ENCODE peak calls at places on chromosome 13, in eight cellular contexts. One of them, this sample, is unnamed. For H3K27me3, the result is how much of the 10 kb centered on the place peaks cover.

GRCh38 chr13:50892162-50892944 is 17.2 kb upstream of the RNASEH2B start:
- DNase-seq in BJ: no peak
- DNase-seq in SK-N-SH: no peak
- DNase-seq in CD4-positive, alpha-beta T cell: peak
- DNase-seq in HL-60: peak
- DNase-seq in MM.1S: peak
- DNase-seq in right lobe of liver: no peak
- DNase-seq in dorsolateral prefrontal cortex: no peak
- DNase-seq in this sample: peak

GRCh38 chr13:108618233-108618632 is 11.2 kb upstream of the MYO16 start:
- DNase-seq in BJ: no peak
- DNase-seq in SK-N-SH: no peak
- DNase-seq in CD4-positive, alpha-beta T cell: no peak
- DNase-seq in HL-60: no peak
- DNase-seq in MM.1S: no peak
- DNase-seq in right lobe of liver: no peak
- DNase-seq in dorsolateral prefrontal cortex: no peak
- DNase-seq in this sample: no peak

GRCh38 chr13:48437381-48437780 is 24.5 kb upstream of the LPAR6 start:
- DNase-seq in BJ: no peak
- DNase-seq in SK-N-SH: no peak
- DNase-seq in CD4-positive, alpha-beta T cell: no peak
- DNase-seq in HL-60: no peak
- DNase-seq in MM.1S: no peak
- DNase-seq in right lobe of liver: peak
- DNase-seq in dorsolateral prefrontal cortex: no peak
- DNase-seq in this sample: no peak

GRCh38 chr13:50421457-50422130 is 406.4 kb downstream of the KCNRG start:
- DNase-seq in BJ: no peak
- DNase-seq in SK-N-SH: no peak
- DNase-seq in CD4-positive, alpha-beta T cell: no peak
- DNase-seq in HL-60: no peak
- DNase-seq in MM.1S: no peak
- DNase-seq in right lobe of liver: no peak
- DNase-seq in dorsolateral prefrontal cortex: no peak
- DNase-seq in this sample: no peak

GRCh38 chr13:98721825-98722510 is 30.5 kb downstream of the SLC15A1 start:
- DNase-seq in BJ: no peak
- DNase-seq in SK-N-SH: no peak
- DNase-seq in CD4-positive, alpha-beta T cell: no peak
- DNase-seq in HL-60: no peak
- DNase-seq in MM.1S: no peak
- DNase-seq in right lobe of liver: no peak
- DNase-seq in dorsolateral prefrontal cortex: no peak
- DNase-seq in this sample: no peak

GRCh38 chr13:45932172-45932571 is 80.6 kb upstream of the SIAH3 start:
- DNase-seq in BJ: no peak
- DNase-seq in SK-N-SH: no peak
- DNase-seq in CD4-positive, alpha-beta T cell: no peak
- DNase-seq in HL-60: no peak
- DNase-seq in MM.1S: no peak
- DNase-seq in right lobe of liver: no peak
- DNase-seq in dorsolateral prefrontal cortex: no peak
- DNase-seq in this sample: no peak

GRCh38 chr13:51977606-51978005 is 33.6 kb downstream of the ATP7B start:
- DNase-seq in BJ: no peak
- DNase-seq in SK-N-SH: no peak
- DNase-seq in CD4-positive, alpha-beta T cell: no peak
- DNase-seq in HL-60: no peak
- DNase-seq in MM.1S: no peak
- DNase-seq in right lobe of liver: no peak
- DNase-seq in dorsolateral prefrontal cortex: no peak
- DNase-seq in this sample: no peak

GRCh38 chr13:41960700-41961697 is at the start of gene VWA8:
- DNase-seq in BJ: no peak
- DNase-seq in SK-N-SH: peak
- DNase-seq in CD4-positive, alpha-beta T cell: peak
- DNase-seq in HL-60: peak
- DNase-seq in MM.1S: peak
- DNase-seq in right lobe of liver: peak
- DNase-seq in dorsolateral prefrontal cortex: peak
- DNase-seq in this sample: peak

GRCh38 chr13:93847162-93847561 is 620.6 kb downstream of the GPC6 start:
- DNase-seq in BJ: peak
- DNase-seq in SK-N-SH: no peak
- DNase-seq in CD4-positive, alpha-beta T cell: no peak
- DNase-seq in HL-60: no peak
- DNase-seq in MM.1S: no peak
- DNase-seq in right lobe of liver: no peak
- DNase-seq in dorsolateral prefrontal cortex: no peak
- DNase-seq in this sample: no peak

GRCh38 chr13:84086847-84087162 is 204.5 kb upstream of the SLITRK1 start:
- DNase-seq in BJ: no peak
- DNase-seq in SK-N-SH: no peak
- DNase-seq in CD4-positive, alpha-beta T cell: no peak
- DNase-seq in HL-60: no peak
- DNase-seq in MM.1S: no peak
- DNase-seq in right lobe of liver: no peak
- DNase-seq in dorsolateral prefrontal cortex: no peak
- DNase-seq in this sample: no peak

GRCh38 chr13:99371956-99372355 is 64.8 kb upstream of the GPR183 start:
- DNase-seq in BJ: no peak
- DNase-seq in SK-N-SH: no peak
- DNase-seq in CD4-positive, alpha-beta T cell: peak
- DNase-seq in HL-60: peak
- DNase-seq in MM.1S: no peak
- DNase-seq in right lobe of liver: no peak
- DNase-seq in dorsolateral prefrontal cortex: no peak
- DNase-seq in this sample: no peak

GRCh38 chr13:35965226-35965927 is 165.8 kb downstream of the DCLK1 start:
- DNase-seq in BJ: no peak
- DNase-seq in SK-N-SH: peak
- DNase-seq in CD4-positive, alpha-beta T cell: no peak
- DNase-seq in HL-60: no peak
- DNase-seq in MM.1S: no peak
- DNase-seq in right lobe of liver: no peak
- DNase-seq in dorsolateral prefrontal cortex: no peak
- DNase-seq in this sample: no peak

GRCh38 chr13:77779461-77780272 is 82.2 kb downstream of the SLAIN1 start:
- DNase-seq in BJ: peak
- DNase-seq in SK-N-SH: peak
- DNase-seq in CD4-positive, alpha-beta T cell: no peak
- DNase-seq in HL-60: peak
- DNase-seq in MM.1S: peak
- DNase-seq in right lobe of liver: peak
- DNase-seq in dorsolateral prefrontal cortex: no peak
- DNase-seq in this sample: peak

GRCh38 chr13:94311893-94312292 is 167.6 kb downstream of the DCT start:
- DNase-seq in BJ: no peak
- DNase-seq in SK-N-SH: no peak
- DNase-seq in CD4-positive, alpha-beta T cell: no peak
- DNase-seq in HL-60: no peak
- DNase-seq in MM.1S: no peak
- DNase-seq in right lobe of liver: no peak
- DNase-seq in dorsolateral prefrontal cortex: no peak
- DNase-seq in this sample: no peak

GRCh38 chr13:112052213-112052612 is 14.7 kb upstream of the SOX1 start:
- DNase-seq in BJ: no peak
- DNase-seq in SK-N-SH: no peak
- DNase-seq in CD4-positive, alpha-beta T cell: no peak
- DNase-seq in HL-60: no peak
- DNase-seq in MM.1S: no peak
- DNase-seq in right lobe of liver: no peak
- DNase-seq in dorsolateral prefrontal cortex: no peak
- DNase-seq in this sample: no peak

GRCh38 chr13:108957369-108958012 is 328.1 kb downstream of the MYO16 start:
- DNase-seq in BJ: peak
- DNase-seq in SK-N-SH: no peak
- DNase-seq in CD4-positive, alpha-beta T cell: no peak
- DNase-seq in HL-60: no peak
- DNase-seq in MM.1S: no peak
- DNase-seq in right lobe of liver: no peak
- DNase-seq in dorsolateral prefrontal cortex: no peak
- DNase-seq in this sample: no peak

GRCh38 chr13:109787135-109787954 is 962 bp upstream of the IRS2 start:
- DNase-seq in BJ: no peak
- DNase-seq in SK-N-SH: peak
- DNase-seq in CD4-positive, alpha-beta T cell: peak
- DNase-seq in HL-60: peak
- DNase-seq in MM.1S: peak
- DNase-seq in right lobe of liver: peak
- DNase-seq in dorsolateral prefrontal cortex: no peak
- DNase-seq in this sample: no peak

GRCh38 chr13:77509221-77509620 is 26.3 kb upstream of the SCEL start:
- DNase-seq in BJ: no peak
- DNase-seq in SK-N-SH: no peak
- DNase-seq in CD4-positive, alpha-beta T cell: no peak
- DNase-seq in HL-60: no peak
- DNase-seq in MM.1S: no peak
- DNase-seq in right lobe of liver: no peak
- DNase-seq in dorsolateral prefrontal cortex: no peak
- DNase-seq in this sample: no peak

GRCh38 chr13:101490400-101491015 is 38.0 kb downstream of the ITGBL1 start:
- DNase-seq in BJ: no peak
- DNase-seq in SK-N-SH: no peak
- DNase-seq in CD4-positive, alpha-beta T cell: no peak
- DNase-seq in HL-60: no peak
- DNase-seq in MM.1S: no peak
- DNase-seq in right lobe of liver: no peak
- DNase-seq in dorsolateral prefrontal cortex: no peak
- DNase-seq in this sample: no peak

GRCh38 chr13:93450226-93450625 is 223.6 kb downstream of the GPC6 start:
- DNase-seq in BJ: peak
- DNase-seq in SK-N-SH: peak
- DNase-seq in CD4-positive, alpha-beta T cell: no peak
- DNase-seq in HL-60: no peak
- DNase-seq in MM.1S: no peak
- DNase-seq in right lobe of liver: no peak
- DNase-seq in dorsolateral prefrontal cortex: no peak
- DNase-seq in this sample: no peak

GRCh38 chr13:51942189-51942588 is 69.1 kb downstream of the ATP7B start:
- DNase-seq in BJ: no peak
- DNase-seq in SK-N-SH: no peak
- DNase-seq in CD4-positive, alpha-beta T cell: peak
- DNase-seq in HL-60: no peak
- DNase-seq in MM.1S: peak
- DNase-seq in right lobe of liver: no peak
- DNase-seq in dorsolateral prefrontal cortex: no peak
- DNase-seq in this sample: no peak

GRCh38 chr13:46962286-46962941 is 65.6 kb upstream of the HTR2A start:
- DNase-seq in BJ: no peak
- DNase-seq in SK-N-SH: no peak
- DNase-seq in CD4-positive, alpha-beta T cell: no peak
- DNase-seq in HL-60: no peak
- DNase-seq in MM.1S: no peak
- DNase-seq in right lobe of liver: no peak
- DNase-seq in dorsolateral prefrontal cortex: no peak
- DNase-seq in this sample: no peak
- TF ChIP-seq CTCF in BJ: peak
- TF ChIP-seq CTCF in SK-N-SH: peak
- TF ChIP-seq CTCF in CD4-positive, alpha-beta T cell: peak
- TF ChIP-seq CTCF in HL-60: peak
- TF ChIP-seq CTCF in MM.1S: peak
- TF ChIP-seq CTCF in right lobe of liver: peak
- TF ChIP-seq CTCF in dorsolateral prefrontal cortex: peak
- TF ChIP-seq CTCF in this sample: peak

DNA sequence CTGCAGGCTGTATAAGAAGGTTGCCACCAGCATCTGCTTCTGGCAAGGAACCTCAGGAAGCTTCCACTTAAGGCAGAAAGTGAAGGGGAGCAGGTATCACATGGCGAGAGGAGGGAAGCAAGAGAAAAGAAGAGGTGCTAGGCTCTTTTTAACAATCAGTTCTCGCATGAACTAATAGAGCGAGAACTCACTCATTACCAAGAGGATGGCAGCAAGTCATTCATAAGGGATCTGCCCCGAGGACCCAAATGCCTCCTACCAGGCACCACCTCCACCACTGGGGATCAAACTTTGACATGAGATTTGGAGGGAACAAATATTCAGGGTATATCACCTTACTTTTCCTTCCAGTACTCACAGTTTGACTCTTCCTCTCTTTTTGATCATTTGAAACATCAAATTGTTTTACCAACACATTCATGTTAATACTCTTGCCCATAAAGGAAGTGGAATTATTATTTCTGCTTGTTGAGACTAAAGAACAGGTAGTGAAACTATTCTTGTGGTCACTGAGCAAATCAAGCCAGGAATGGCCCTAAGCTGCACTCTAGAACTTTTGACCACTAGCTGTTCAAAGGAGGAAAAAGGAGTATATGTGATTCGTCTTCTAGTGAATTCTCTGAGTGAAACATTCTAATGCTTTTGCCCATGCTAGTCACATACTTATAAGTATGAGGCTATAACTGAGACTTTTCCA is 45.0 kb downstream of the LACC1 start:
- DNase-seq in BJ: no peak
- DNase-seq in SK-N-SH: no peak
- DNase-seq in CD4-positive, alpha-beta T cell: no peak
- DNase-seq in HL-60: no peak
- DNase-seq in MM.1S: peak
- DNase-seq in right lobe of liver: no peak
- DNase-seq in dorsolateral prefrontal cortex: no peak
- DNase-seq in this sample: peak
- H3K27me3 ChIP-seq in BJ: under half
- H3K27me3 ChIP-seq in SK-N-SH: under half
- H3K27me3 ChIP-seq in CD4-positive, alpha-beta T cell: under half
- H3K27me3 ChIP-seq in HL-60: under half
- H3K27me3 ChIP-seq in MM.1S: under half
- H3K27me3 ChIP-seq in right lobe of liver: under half
- H3K27me3 ChIP-seq in dorsolateral prefrontal cortex: under half
- H3K27me3 ChIP-seq in this sample: under half

GRCh38 chr13:67763984-67764383 is 533.8 kb upstream of the PCDH9 start:
- DNase-seq in BJ: no peak
- DNase-seq in SK-N-SH: no peak
- DNase-seq in CD4-positive, alpha-beta T cell: no peak
- DNase-seq in HL-60: no peak
- DNase-seq in MM.1S: no peak
- DNase-seq in right lobe of liver: no peak
- DNase-seq in dorsolateral prefrontal cortex: no peak
- DNase-seq in this sample: no peak
- TF ChIP-seq CTCF in BJ: no peak
- TF ChIP-seq CTCF in SK-N-SH: no peak
- TF ChIP-seq CTCF in CD4-positive, alpha-beta T cell: no peak
- TF ChIP-seq CTCF in HL-60: no peak
- TF ChIP-seq CTCF in MM.1S: no peak
- TF ChIP-seq CTCF in right lobe of liver: no peak
- TF ChIP-seq CTCF in dorsolateral prefrontal cortex: no peak
- TF ChIP-seq CTCF in this sample: no peak

DNA sequence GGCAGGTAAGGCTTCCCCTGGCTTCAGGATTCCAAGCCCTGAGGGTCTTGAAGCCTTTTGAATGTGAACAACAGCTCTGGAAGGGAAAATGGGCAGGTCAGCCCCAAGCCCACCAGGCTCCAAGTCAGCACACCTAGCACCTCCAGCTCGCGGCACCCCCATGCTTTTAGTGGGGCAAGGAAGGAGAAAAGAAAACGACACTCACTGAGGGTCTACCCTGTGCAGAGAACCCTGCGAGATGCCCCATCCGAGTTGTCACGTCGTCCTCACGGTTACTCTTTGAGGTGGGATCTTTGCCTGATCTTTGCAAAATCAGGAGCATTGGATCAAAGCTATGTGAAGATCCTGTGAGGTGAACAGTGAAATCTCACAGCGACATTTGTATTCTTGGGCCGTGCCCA is 5.7 kb upstream of the F10 start:
- DNase-seq in BJ: no peak
- DNase-seq in SK-N-SH: peak
- DNase-seq in CD4-positive, alpha-beta T cell: no peak
- DNase-seq in HL-60: no peak
- DNase-seq in MM.1S: no peak
- DNase-seq in right lobe of liver: no peak
- DNase-seq in dorsolateral prefrontal cortex: no peak
- DNase-seq in this sample: no peak
- H3K27me3 ChIP-seq in BJ: under half
- H3K27me3 ChIP-seq in SK-N-SH: under half
- H3K27me3 ChIP-seq in CD4-positive, alpha-beta T cell: under half
- H3K27me3 ChIP-seq in HL-60: under half
- H3K27me3 ChIP-seq in MM.1S: half or more
- H3K27me3 ChIP-seq in right lobe of liver: under half
- H3K27me3 ChIP-seq in dorsolateral prefrontal cortex: under half
- H3K27me3 ChIP-seq in this sample: under half